ENCODE peak calls at places on chromosomes 11 and 22, in ten cellular contexts. M, X, D, T, H, E, S, O, C and G are unnamed samples.

GRCh38 chr11:129251067-129251466 is 58.9 kb upstream of the ARHGAP32 start:
- DNase-seq in T (no peak), D (no peak), C (no peak), X (no peak), S (no peak), O (no peak), M (no peak), E (no peak), H (no peak), G (no peak)

GRCh38 chr11:107924306-107924705 is 3.9 kb upstream of the RAB39A start:
- DNase-seq in X (peak; percentile 13), C (no peak), M (no peak), S (no peak), O (no peak), H (no peak), T (no peak), D (no peak), E (no peak), G (no peak)

GRCh38 chr22:42801537-42802165 is 55.4 kb downstream of the ARFGAP3 start:
- DNase-seq in S (no peak), M (no peak), O (no peak), D (no peak), T (no peak), X (no peak), E (no peak), H (no peak), C (no peak), G (no peak)

GRCh38 chr22:46897246-46897623 is 134.8 kb downstream of the TBC1D22A start:
- DNase-seq in S (no peak), O (no peak), D (peak; percentile 45), M (no peak), H (no peak), C (no peak), T (no peak), X (peak; percentile 45), E (no peak), G (no peak)

GRCh38 chr11:94793822-94794221 is 25.7 kb downstream of the AMOTL1 start:
- DNase-seq in M (no peak), S (no peak), H (no peak), D (no peak), E (no peak), X (no peak), T (no peak), C (no peak), O (no peak), G (no peak)

GRCh38 chr11:69242583-69242940 is 51.4 kb upstream of the MYEOV start:
- DNase-seq in E (no peak), H (no peak), S (no peak), C (no peak), M (no peak), T (no peak), O (no peak), D (no peak), X (no peak), G (no peak)

GRCh38 chr22:27879923-27880322 is 39.1 kb downstream of the PITPNB start:
- DNase-seq in S (no peak), T (no peak), M (peak; percentile 41), D (peak; percentile 53), X (peak; percentile 65), O (peak; percentile 15), H (peak; percentile 44), E (no peak), C (no peak), G (peak; percentile 25)

GRCh38 chr11:12746593-12747097 is 72.4 kb downstream of the TEAD1 start:
- DNase-seq in E (peak; percentile 75), H (peak; percentile 23), C (peak; percentile 82), O (peak; percentile 42), T (no peak), D (no peak), S (no peak), M (peak; percentile 81), X (no peak), G (peak; percentile 81)

GRCh38 chr22:26669060-26669481 is 11.7 kb downstream of the MIAT start:
- DNase-seq in C (no peak), S (no peak), M (peak; percentile 51), X (peak; percentile 69), D (peak; percentile 44), H (no peak), O (no peak), E (no peak), T (no peak), G (no peak)